ENCODE peak calls at places on chromosomes 7 and 10, in four cellular contexts. T is stimulated activated CD4-positive, alpha-beta T cell treated with anti-CD3 and anti-CD28 coated beads, Interleukin-4, amount 100 ng/mL, for 1 hour; H is CD8-positive, alpha-beta T cell; D is hepatic stellate cell. A is an unnamed sample.

GRCh38 chr7:64632029-64632428 is 33.9 kb upstream of the ZNF107 start:
- DNase-seq in T (no peak), H (no peak), D (no peak), A (no peak)

GRCh38 chr7:3029138-3029537 is 14.5 kb downstream of the CARD11 start:
- DNase-seq in T (no peak), H (no peak), D (no peak), A (no peak)

GRCh38 chr10:69715899-69716606 is 85.7 kb upstream of the COL13A1 start:
- DNase-seq in T (no peak), H (no peak), D (no peak), A (no peak)

GRCh38 chr10:58963723-58964124 is 212.7 kb upstream of the PHYHIPL start:
- DNase-seq in T (no peak), H (no peak), D (no peak), A (no peak)

GRCh38 chr10:78656815-78657621 is 411.7 kb upstream of the ZMIZ1 start:
- DNase-seq in T (no peak), H (no peak), D (no peak), A (no peak)

GRCh38 chr7:40866601-40867000 is 731.8 kb downstream of the SUGCT start:
- DNase-seq in T (no peak), H (no peak), D (no peak), A (no peak)

GRCh38 chr7:153396475-153396874 is 636.9 kb downstream of the ACTR3B start:
- DNase-seq in T (no peak), H (no peak), D (no peak), A (no peak)

GRCh38 chr10:48656241-48656921 is 28.3 kb upstream of the WDFY4 start:
- DNase-seq in T (peak), H (peak), D (peak), A (peak)

GRCh38 chr7:108210796-108211195 is 80.6 kb upstream of the LAMB4 start:
- DNase-seq in T (no peak), H (no peak), D (no peak), A (no peak)

GRCh38 chr7:36312064-36312914 is 77.4 kb upstream of the ANLN start:
- DNase-seq in T (peak), H (peak), D (no peak), A (peak)

GRCh38 chr10:32501906-32502305 is 56.0 kb downstream of the CCDC7 start:
- DNase-seq in T (no peak), H (no peak), D (no peak), A (no peak)